ENCODE peak calls at places on chromosome 4, in five cellular contexts. T, M, W, Q and G are unnamed samples.

GRCh38 chr4:146134761-146135160 is 40.8 kb upstream of the LSM6 start:
- DNase-seq in T (no peak), M (peak), W (no peak), Q (no peak), G (no peak)

GRCh38 chr4:145878501-145879435 is 59.9 kb downstream of the ZNF827 start:
- DNase-seq in T (peak), M (peak), W (no peak), Q (no peak), G (no peak)

GRCh38 chr4:71009796-71010588 is 16.5 kb downstream of the DCK start:
- DNase-seq in T (peak), M (peak), W (peak), Q (no peak), G (peak)

GRCh38 chr4:57043304-57044251 is 64.9 kb downstream of the POLR2B start:
- DNase-seq in T (peak), M (no peak), W (no peak), Q (no peak), G (no peak)

GRCh38 chr4:18366762-18367358 is 345.3 kb upstream of the LCORL start:
- DNase-seq in T (peak), M (peak), W (no peak), Q (peak), G (peak)

GRCh38 chr4:31518796-31519250 is 798.7 kb downstream of the PCDH7 start:
- DNase-seq in T (peak), M (no peak), W (no peak), Q (no peak), G (peak)

GRCh38 chr4:136319789-136320470 is 1212.4 kb downstream of the PCDH18 start:
- DNase-seq in T (peak), M (no peak), W (no peak), Q (no peak), G (peak)

GRCh38 chr4:84258905-84259830 is 239.9 kb downstream of the NKX6-1 start:
- DNase-seq in T (peak), M (no peak), W (peak), Q (peak), G (peak)

GRCh38 chr4:24405356-24405755 is 179.0 kb downstream of the DHX15 start:
- DNase-seq in T (no peak), M (no peak), W (no peak), Q (no peak), G (no peak)

GRCh38 chr4:996030-996993 is 3.1 kb upstream of the SLC26A1 start:
- DNase-seq in T (no peak), M (peak), W (peak), Q (no peak), G (no peak)

GRCh38 chr4:109256847-109257246 is 45.6 kb downstream of the COL25A1 start:
- DNase-seq in T (no peak), M (no peak), W (no peak), Q (no peak), G (no peak)

GRCh38 chr4:14752341-14753046 is 249.8 kb upstream of the CPEB2 start:
- DNase-seq in T (no peak), M (no peak), W (no peak), Q (no peak), G (no peak)

GRCh38 chr4:86818211-86818610 is 31.0 kb downstream of the SLC10A6 start:
- DNase-seq in T (peak), M (no peak), W (no peak), Q (no peak), G (no peak)

GRCh38 chr4:31051565-31051964 is 331.4 kb downstream of the PCDH7 start:
- DNase-seq in T (peak), M (no peak), W (no peak), Q (no peak), G (no peak)

GRCh38 chr4:169398294-169398693 is 127.5 kb upstream of the SH3RF1 start:
- DNase-seq in T (peak), M (no peak), W (no peak), Q (no peak), G (no peak)

GRCh38 chr4:100356172-100356571 is 161.7 kb downstream of the EMCN start:
- DNase-seq in T (no peak), M (no peak), W (no peak), Q (no peak), G (no peak)

GRCh38 chr4:131063878-131064277 is 1967.9 kb downstream of the C4orf33 start:
- DNase-seq in T (no peak), M (no peak), W (no peak), Q (no peak), G (no peak)

GRCh38 chr4:188295899-188296298 is 156.7 kb downstream of the TRIML1 start:
- DNase-seq in T (peak), M (no peak), W (no peak), Q (no peak), G (no peak)

GRCh38 chr4:93199492-93199891 is 629.1 kb upstream of the ATOH1 start:
- DNase-seq in T (peak), M (peak), W (no peak), Q (no peak), G (peak)

GRCh38 chr4:40992472-40993298 is 221.7 kb downstream of the APBB2 start:
- DNase-seq in T (peak), M (no peak), W (no peak), Q (peak), G (no peak)

GRCh38 chr4:63937961-63938360 is 471.3 kb downstream of the TECRL start:
- DNase-seq in T (no peak), M (no peak), W (no peak), Q (no peak), G (peak)

GRCh38 chr4:180909279-180909678 is 1333.9 kb upstream of the TENM3 start:
- DNase-seq in T (peak), M (no peak), W (no peak), Q (no peak), G (no peak)

GRCh38 chr4:117740736-117741135 is 293.6 kb upstream of the NDST3 start:
- DNase-seq in T (no peak), M (no peak), W (no peak), Q (no peak), G (no peak)
- TF ChIP-seq RCOR1 in T (no peak), M (no peak), W (no peak), Q (no peak), G (no peak)

GRCh38 chr4:21470531-21470930 is 478.0 kb downstream of the KCNIP4 start:
- DNase-seq in T (no peak), M (peak), W (no peak), Q (no peak), G (no peak)
- TF ChIP-seq RCOR1 in T (no peak), M (no peak), W (no peak), Q (no peak), G (no peak)

DNA sequence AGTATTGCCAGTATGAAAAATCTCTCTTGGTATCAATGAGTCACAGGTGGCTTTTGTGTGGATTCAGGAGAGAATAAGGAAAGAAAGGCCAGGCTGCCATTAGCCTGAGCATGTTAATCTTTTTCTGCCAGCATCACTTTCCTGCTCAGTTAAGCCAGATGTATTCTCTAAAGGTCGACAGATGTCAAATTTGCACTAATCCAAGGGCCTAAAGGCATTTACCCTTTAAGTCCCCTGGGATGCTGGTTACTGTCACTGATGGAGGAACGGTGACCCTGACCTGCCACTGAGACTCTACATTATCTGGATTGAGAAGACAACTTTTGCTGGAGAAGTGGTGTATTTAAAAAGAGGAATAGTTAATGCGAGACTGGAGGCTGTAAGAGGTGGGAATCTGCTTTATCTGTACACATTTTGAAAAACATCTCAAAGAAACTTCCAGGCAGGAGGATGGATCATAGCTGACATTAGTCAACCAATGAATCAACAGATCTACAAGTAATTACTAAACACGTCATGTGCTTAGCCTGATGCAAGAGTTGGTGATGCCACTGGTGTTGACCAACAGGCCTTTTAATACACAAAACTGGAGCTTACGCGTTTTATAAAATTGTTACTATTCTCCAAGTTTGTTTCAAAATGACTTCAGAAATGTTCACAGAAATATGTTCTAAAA is 241.4 kb upstream of the ANXA3 start:
- DNase-seq in T (no peak), M (peak), W (no peak), Q (no peak), G (no peak)
- TF ChIP-seq RCOR1 in T (no peak), M (peak), W (no peak), Q (no peak), G (no peak)

DNA sequence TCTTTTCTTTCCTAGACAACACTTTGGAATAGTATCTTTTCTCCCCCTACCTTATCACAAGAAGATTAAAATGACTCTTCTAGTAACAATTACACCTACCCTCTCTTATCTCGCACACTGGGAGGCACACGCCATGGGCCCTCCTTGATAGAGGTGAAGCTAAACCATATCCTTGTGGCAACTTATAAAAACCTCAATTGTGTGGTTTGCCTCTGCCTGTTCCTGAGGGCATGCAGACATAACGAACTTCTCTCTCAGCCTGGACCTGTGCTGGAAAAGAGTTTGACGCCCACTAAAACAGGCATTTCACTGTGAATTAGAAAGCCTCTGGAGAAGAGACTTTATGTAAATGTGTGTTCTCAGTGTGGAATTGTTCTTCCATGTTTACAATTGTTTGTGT is 141.2 kb downstream of the NDST3 start:
- DNase-seq in T (no peak), M (no peak), W (no peak), Q (no peak), G (no peak)
- TF ChIP-seq RCOR1 in T (no peak), M (no peak), W (no peak), Q (no peak), G (no peak)